ENCODE peak calls at places on chromosomes 12 and 14, in nine cellular contexts. W is GM12878, K is psoas muscle, E is sigmoid colon, P is PC-9, S is tibial nerve, A is hepatocyte, G is SK-N-SH, L is astrocyte. N is an unnamed sample.

GRCh38 chr14:90517431-90517841 is 120.6 kb downstream of the CALM1 start:
- DNase-seq in W (no peak), K (no peak), E (no peak), P (no peak), S (no peak), A (peak; percentile 67), G (no peak), L (no peak), N (no peak)

GRCh38 chr14:91149462-91149861 is 35.6 kb downstream of the DGLUCY start:
- DNase-seq in W (no peak), K (peak; percentile 25), E (peak; percentile 86), P (no peak), S (peak; percentile 20), A (peak; percentile 83), G (no peak), L (peak; percentile 100), N (peak; percentile 99)

GRCh38 chr12:89448951-89449371 is 75.6 kb downstream of the GALNT4 start:
- DNase-seq in W (no peak), K (no peak), E (no peak), P (no peak), S (no peak), A (no peak), G (no peak), L (peak; percentile 36), N (peak; percentile 89)

GRCh38 chr12:116642101-116642500 is 82.9 kb downstream of the MAP1LC3B2 start:
- DNase-seq in W (no peak), K (no peak), E (no peak), P (no peak), S (no peak), A (no peak), G (no peak), L (no peak), N (no peak)

GRCh38 chr12:5078423-5078822 is 34.7 kb downstream of the KCNA5 start:
- DNase-seq in W (no peak), K (no peak), E (no peak), P (no peak), S (no peak), A (peak; percentile 44), G (peak; percentile 55), L (peak; percentile 20), N (no peak)

GRCh38 chr14:23162800-23163199 is 20.7 kb downstream of the SLC7A8 start:
- DNase-seq in W (no peak), K (no peak), E (no peak), P (no peak), S (no peak), A (no peak), G (no peak), L (no peak), N (no peak)

GRCh38 chr12:94670075-94670474 is 19.7 kb upstream of the TMCC3 start:
- DNase-seq in W (no peak), K (no peak), E (no peak), P (peak; percentile 16), S (no peak), A (no peak), G (no peak), L (no peak), N (no peak)

GRCh38 chr12:131609762-131610161 is 101.1 kb upstream of the SFSWAP start:
- DNase-seq in W (no peak), K (no peak), E (no peak), P (no peak), S (no peak), A (no peak), G (no peak), L (no peak), N (no peak)

GRCh38 chr12:724194-724855 is 28.1 kb upstream of the WNK1 start:
- DNase-seq in W (no peak), K (no peak), E (no peak), P (peak; percentile 48), S (no peak), A (no peak), G (no peak), L (no peak), N (no peak)

GRCh38 chr12:105233045-105233905 is 2.7 kb downstream of the APPL2 start:
- DNase-seq in W (no peak), K (no peak), E (no peak), P (no peak), S (no peak), A (no peak), G (no peak), L (no peak), N (no peak)

GRCh38 chr12:96375841-96376249 is 24.4 kb downstream of the CDK17 start:
- DNase-seq in W (peak; percentile 56), K (no peak), E (no peak), P (no peak), S (no peak), A (no peak), G (no peak), L (no peak), N (no peak)

GRCh38 chr12:53756300-53757094 is 4.7 kb upstream of the CISTR start:
- DNase-seq in W (no peak), K (no peak), E (no peak), P (no peak), S (no peak), A (no peak), G (no peak), L (no peak), N (no peak)
- H3K27me3 ChIP-seq in W (peaks cover 2% of the 10 kb centered on the region), K (peaks cover 32% of the 10 kb centered on the region), E (peaks cover 13% of the 10 kb centered on the region), P (no peaks in the 10 kb centered on the region), S (peaks cover 87% of the 10 kb centered on the region), A (peaks cover 77% of the 10 kb centered on the region), G (peaks cover 87% of the 10 kb centered on the region), L (peaks cover 74% of the 10 kb centered on the region), N (peaks cover 53% of the 10 kb centered on the region)

GRCh38 chr12:27524489-27524835 is 456 bp downstream of the PPFIBP1 start:
- DNase-seq in W (no peak), K (no peak), E (no peak), P (no peak), S (no peak), A (no peak), G (no peak), L (no peak), N (no peak)

GRCh38 chr12:27523642-27524488 is at the start of gene PPFIBP1:
- DNase-seq in W (peak; percentile 91), K (peak; percentile 99), E (peak; percentile 99), P (peak; percentile 98), S (peak; percentile 99), A (peak; percentile 98), G (peak; percentile 94), L (peak; percentile 95), N (peak; percentile 95)

GRCh38 chr12:27525373-27525772 is 1.4 kb downstream of the PPFIBP1 start:
- DNase-seq in W (no peak), K (no peak), E (peak; percentile 72), P (peak; percentile 29), S (no peak), A (peak; percentile 47), G (no peak), L (peak; percentile 79), N (no peak)

GRCh38 chr12:27523305-27523641 is 733 bp upstream of the PPFIBP1 start:
- DNase-seq in W (no peak), K (no peak), E (no peak), P (no peak), S (no peak), A (no peak), G (peak; percentile 21), L (no peak), N (no peak)

GRCh38 chr12:27524839-27525238 is 833 bp downstream of the PPFIBP1 start:
- DNase-seq in W (no peak), K (no peak), E (no peak), P (peak; percentile 17), S (no peak), A (peak; percentile 28), G (no peak), L (no peak), N (no peak)
- TF ChIP-seq CTCF in W (no peak), K (no peak), E (no peak), P (no peak), S (no peak), A (peak; percentile 20), G (peak; percentile 27), L (no peak), N (no peak)

GRCh38 chr14:41568979-41569378 is 37.7 kb upstream of the LRFN5 start:
- DNase-seq in W (no peak), K (no peak), E (no peak), P (no peak), S (no peak), A (no peak), G (no peak), L (no peak), N (no peak)

DNA sequence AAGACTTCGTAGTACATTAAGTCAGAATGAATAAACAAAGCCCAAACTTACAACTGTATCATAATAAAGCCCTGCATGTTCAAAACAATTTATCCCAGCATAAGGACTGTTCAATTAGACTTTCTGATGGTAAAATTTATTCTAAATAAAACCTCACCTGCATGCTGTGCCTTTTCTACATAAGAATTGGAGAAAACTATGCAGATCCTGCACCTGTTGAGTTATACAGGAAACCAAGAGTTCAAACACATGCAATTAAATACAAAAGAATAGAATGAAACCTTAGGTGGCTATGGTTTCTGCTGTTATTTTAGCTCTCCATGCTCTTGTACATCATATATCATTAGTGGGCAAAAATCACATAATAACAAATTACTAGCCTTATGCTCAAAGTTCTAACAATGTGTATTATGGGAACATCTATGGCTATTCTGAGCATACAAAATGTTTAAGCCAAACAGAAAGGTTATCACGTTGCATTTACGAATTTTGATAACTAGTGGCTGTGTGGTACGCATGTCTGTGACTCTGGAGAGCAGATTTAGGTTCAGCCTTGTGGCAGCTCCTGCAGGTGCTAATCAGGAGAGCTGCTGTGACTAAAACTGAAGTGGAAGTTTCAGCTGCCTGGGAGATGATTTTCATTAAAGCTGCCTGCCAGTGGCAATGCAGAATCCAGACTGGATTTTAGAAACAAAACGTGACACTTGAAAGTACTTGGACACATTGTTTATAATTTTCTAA is 36.1 kb upstream of the LRFN5 start:
- DNase-seq in W (no peak), K (no peak), E (no peak), P (no peak), S (no peak), A (no peak), G (no peak), L (no peak), N (no peak)
- H3K4me3 ChIP-seq in W (no peak overlapping the region), K (no peak overlapping the region), E (no peak overlapping the region), P (no peak overlapping the region), S (no peak overlapping the region), A (no peak overlapping the region), G (no peak overlapping the region), L (no peak overlapping the region), N (no peak overlapping the region)

GRCh38 chr14:76381817-76382494 is 6.0 kb downstream of the ESRRB start:
- DNase-seq in W (no peak), K (no peak), E (no peak), P (no peak), S (no peak), A (no peak), G (no peak), L (no peak), N (no peak)

GRCh38 chr14:76380991-76381390 is 5.1 kb downstream of the ESRRB start:
- DNase-seq in W (no peak), K (no peak), E (no peak), P (no peak), S (no peak), A (no peak), G (no peak), L (no peak), N (no peak)

GRCh38 chr14:76386922-76387782 is 11.2 kb downstream of the ESRRB start:
- DNase-seq in W (peak; percentile 7), K (peak; percentile 65), E (no peak), P (peak; percentile 87), S (no peak), A (peak; percentile 81), G (peak; percentile 90), L (peak; percentile 14), N (no peak)

GRCh38 chr14:76377675-76378074 is 1.7 kb downstream of the ESRRB start:
- DNase-seq in W (no peak), K (no peak), E (no peak), P (no peak), S (no peak), A (no peak), G (no peak), L (no peak), N (no peak)

GRCh38 chr14:76382495-76382832 is 6.5 kb downstream of the ESRRB start:
- DNase-seq in W (no peak), K (no peak), E (no peak), P (no peak), S (no peak), A (no peak), G (no peak), L (no peak), N (no peak)
- H3K27me3 ChIP-seq in W (peaks cover 5% of the 10 kb centered on the region), K (peaks cover 15% of the 10 kb centered on the region), E (peaks cover 28% of the 10 kb centered on the region), P (peaks cover 99% of the 10 kb centered on the region), S (peaks cover 80% of the 10 kb centered on the region), A (peaks cover 92% of the 10 kb centered on the region), G (peaks cover 93% of the 10 kb centered on the region), L (peaks cover 79% of the 10 kb centered on the region), N (peaks cover 41% of the 10 kb centered on the region)